ENCODE peak calls at places on chromosomes 16 and 17, in eight cellular contexts. R, D, G, K, Z, W, F and L are unnamed samples.

GRCh38 chr17:14303343-14304221 is 2.7 kb downstream of the HS3ST3B1 start:
- DNase-seq in R (no peak), D (peak; percentile 40), G (no peak), K (no peak), Z (no peak), W (no peak), F (no peak), L (no peak)

GRCh38 chr17:77580531-77580930 is 378.0 kb upstream of the TNRC6C start:
- DNase-seq in R (no peak), D (no peak), G (no peak), K (no peak), Z (no peak), W (peak; percentile 17), F (no peak), L (no peak)

GRCh38 chr16:74439685-74440084 is 18.4 kb upstream of the CLEC18B start:
- DNase-seq in R (no peak), D (no peak), G (no peak), K (no peak), Z (no peak), W (no peak), F (no peak), L (no peak)

GRCh38 chr16:25007284-25007984 is 7.7 kb downstream of the ARHGAP17 start:
- DNase-seq in R (no peak), D (no peak), G (peak; percentile 67), K (no peak), Z (no peak), W (peak; percentile 22), F (no peak), L (no peak)

GRCh38 chr17:74297941-74298340 is 23.9 kb downstream of the DNAI2 start:
- DNase-seq in R (no peak), D (no peak), G (no peak), K (no peak), Z (no peak), W (no peak), F (no peak), L (no peak)

GRCh38 chr16:1193143-1193824 is 31.8 kb downstream of the TPSG1 start:
- DNase-seq in R (no peak), D (no peak), G (no peak), K (no peak), Z (no peak), W (no peak), F (no peak), L (no peak)

GRCh38 chr16:89155184-89155679 is 16.3 kb upstream of the CDH15 start:
- DNase-seq in R (peak; percentile 73), D (no peak), G (peak; percentile 67), K (no peak), Z (no peak), W (peak; percentile 71), F (peak; percentile 64), L (peak; percentile 58)

GRCh38 chr16:66226762-66227161 is 139.7 kb upstream of the CDH5 start:
- DNase-seq in R (peak; percentile 46), D (no peak), G (no peak), K (no peak), Z (no peak), W (no peak), F (no peak), L (no peak)

GRCh38 chr17:75698659-75699058 is 22.6 kb upstream of the ITGB4 start:
- DNase-seq in R (no peak), D (no peak), G (no peak), K (no peak), Z (no peak), W (no peak), F (no peak), L (no peak)

GRCh38 chr16:53378138-53378537 is 56.1 kb upstream of the RBL2 start:
- DNase-seq in R (no peak), D (no peak), G (no peak), K (no peak), Z (no peak), W (no peak), F (no peak), L (no peak)

GRCh38 chr17:57350266-57350665 is 93.9 kb downstream of the MSI2 start:
- DNase-seq in R (peak; percentile 33), D (no peak), G (no peak), K (no peak), Z (no peak), W (no peak), F (no peak), L (no peak)

GRCh38 chr17:68694791-68695485 is 93.8 kb upstream of the FAM20A start:
- DNase-seq in R (no peak), D (no peak), G (no peak), K (no peak), Z (no peak), W (no peak), F (no peak), L (no peak)

GRCh38 chr16:70474320-70475053 is 20.1 kb downstream of the FCSK start:
- DNase-seq in R (no peak), D (no peak), G (no peak), K (peak; percentile 44), Z (no peak), W (no peak), F (no peak), L (no peak)

GRCh38 chr16:16033208-16033717 is 83.8 kb downstream of the ABCC1 start:
- DNase-seq in R (no peak), D (peak; percentile 5), G (no peak), K (no peak), Z (no peak), W (peak; percentile 61), F (no peak), L (no peak)

GRCh38 chr17:32502710-32503109 is 15.9 kb downstream of the CDK5R1 start:
- DNase-seq in R (no peak), D (no peak), G (no peak), K (peak; percentile 4), Z (no peak), W (no peak), F (no peak), L (no peak)

GRCh38 chr17:47620503-47621245 is 29.0 kb upstream of the KPNB1 start:
- DNase-seq in R (no peak), D (no peak), G (no peak), K (no peak), Z (peak; percentile 91), W (no peak), F (no peak), L (no peak)

GRCh38 chr17:69516911-69517310 is 102.4 kb downstream of the MAP2K6 start:
- DNase-seq in R (no peak), D (no peak), G (no peak), K (no peak), Z (no peak), W (no peak), F (no peak), L (no peak)

GRCh38 chr16:56874800-56875199 is 9.8 kb downstream of the SLC12A3 start:
- DNase-seq in R (no peak), D (no peak), G (no peak), K (no peak), Z (no peak), W (no peak), F (no peak), L (no peak)

GRCh38 chr17:68697850-68698313 is 96.7 kb upstream of the FAM20A start:
- DNase-seq in R (no peak), D (no peak), G (no peak), K (no peak), Z (no peak), W (peak; percentile 55), F (peak; percentile 57), L (no peak)

GRCh38 chr17:39727556-39727955 is 2.8 kb downstream of the MIEN1 start:
- DNase-seq in R (no peak), D (no peak), G (no peak), K (no peak), Z (no peak), W (no peak), F (no peak), L (no peak)

GRCh38 chr17:39726617-39727016 is 3.7 kb downstream of the MIEN1 start:
- DNase-seq in R (no peak), D (no peak), G (no peak), K (peak; percentile 44), Z (no peak), W (no peak), F (no peak), L (no peak)

GRCh38 chr17:39732586-39732985 is 2.3 kb upstream of the MIEN1 start:
- DNase-seq in R (no peak), D (no peak), G (no peak), K (no peak), Z (no peak), W (no peak), F (no peak), L (no peak)

GRCh38 chr17:39730095-39730921 is at the start of gene MIEN1:
- DNase-seq in R (peak; percentile 92), D (peak; percentile 85), G (peak; percentile 86), K (peak; percentile 94), Z (peak; percentile 71), W (peak; percentile 97), F (peak; percentile 91), L (peak; percentile 88)

GRCh38 chr17:39729280-39729851 is 966 bp downstream of the MIEN1 start:
- DNase-seq in R (no peak), D (no peak), G (no peak), K (no peak), Z (no peak), W (no peak), F (no peak), L (no peak)
- H3K4me3 ChIP-seq in R (peak overlapping the region; percentile 84), D (peak overlapping the region; percentile 78), G (peak overlapping the region; percentile 40), K (no peak overlapping the region), Z (peak overlapping the region; percentile 76), W (no peak overlapping the region), F (peak overlapping the region; percentile 96), L (peak overlapping the region; percentile 76)

DNA sequence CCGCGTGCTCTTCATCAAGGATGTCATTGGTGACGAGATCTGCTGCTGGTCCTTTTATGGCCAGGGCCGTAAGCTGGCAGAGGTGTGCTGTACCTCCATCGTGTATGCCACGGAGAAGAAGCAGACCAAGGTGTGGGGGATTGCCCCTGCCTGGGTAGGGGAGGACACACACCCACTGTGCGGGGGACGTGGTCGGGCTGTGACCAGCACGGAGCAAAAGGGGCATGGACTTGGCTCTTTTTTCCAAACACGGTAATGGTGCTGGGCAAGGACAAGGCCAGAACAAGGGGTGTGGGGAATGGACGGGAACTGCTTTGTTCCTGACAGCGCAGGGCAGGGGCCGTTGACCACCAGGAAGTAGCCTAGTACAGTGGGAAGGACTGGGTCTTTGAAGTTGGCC is 6.8 kb downstream of the TNFAIP1 start:
- DNase-seq in R (no peak), D (no peak), G (no peak), K (no peak), Z (no peak), W (no peak), F (no peak), L (no peak)
- H3K36me3 ChIP-seq in R (peaks cover 80% of the 10 kb centered on the region), D (peaks cover 62% of the 10 kb centered on the region), G (peaks cover 24% of the 10 kb centered on the region), K (peaks cover 6% of the 10 kb centered on the region), Z (peaks cover 28% of the 10 kb centered on the region), W (peaks cover 79% of the 10 kb centered on the region), F (no peaks in the 10 kb centered on the region), L (no peaks in the 10 kb centered on the region)

DNA sequence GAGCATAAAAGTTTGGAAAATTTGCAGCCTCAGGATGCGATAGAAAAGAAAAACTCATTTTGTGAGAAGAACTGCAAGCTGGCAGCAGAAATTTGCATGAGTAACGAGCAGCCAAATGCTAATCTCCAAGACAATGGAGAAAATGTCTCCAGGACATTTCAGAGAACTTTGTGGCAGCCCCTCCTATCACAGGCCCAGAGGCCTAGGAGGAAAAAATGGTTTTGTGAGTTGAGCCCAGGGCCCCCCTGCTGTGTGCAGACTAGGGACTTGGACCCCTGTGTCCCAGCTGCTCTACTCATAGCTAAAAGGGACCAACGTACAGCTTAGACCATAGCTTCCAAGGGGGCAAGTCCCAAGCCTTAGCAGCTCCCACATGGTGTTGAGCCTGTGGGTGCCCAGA is 34.3 kb downstream of the APPBP2 start:
- DNase-seq in R (no peak), D (no peak), G (no peak), K (no peak), Z (no peak), W (no peak), F (no peak), L (no peak)
- H3K9me3 ChIP-seq in R (peaks cover 12% of the 10 kb centered on the region), D (no peaks in the 10 kb centered on the region), G (no peaks in the 10 kb centered on the region), K (peaks cover 20% of the 10 kb centered on the region), Z (peaks cover 36% of the 10 kb centered on the region), W (no peaks in the 10 kb centered on the region), F (no peaks in the 10 kb centered on the region), L (peaks cover 6% of the 10 kb centered on the region)

GRCh38 chr17:48830840-48831548 is at the start of gene CALCOCO2:
- DNase-seq in R (peak; percentile 95), D (peak; percentile 78), G (peak; percentile 93), K (peak; percentile 96), Z (peak; percentile 90), W (peak; percentile 98), F (peak; percentile 92), L (peak; percentile 95)
- H3K4me3 ChIP-seq in R (peak within 1 kb of the TSS; percentile 93), D (peak within 1 kb of the TSS; percentile 89), G (peak within 1 kb of the TSS; percentile 66), K (peak within 1 kb of the TSS; percentile 43), Z (peak within 1 kb of the TSS; percentile 95), W (peak within 1 kb of the TSS; percentile 97), F (peak within 1 kb of the TSS; percentile 83), L (peak within 1 kb of the TSS; percentile 91)